ENCODE peak calls at places on chromosome X, in five cellular contexts. F, L, D, H and B are unnamed samples.

GRCh38 chrX:151970661-151971060 is 3.8 kb downstream of the GABRE start:
- DNase-seq in F (no peak), L (no peak), D (peak; percentile 70), H (no peak), B (no peak)

GRCh38 chrX:135596495-135596894 is 76.0 kb downstream of the INTS6L start:
- DNase-seq in F (no peak), L (peak; percentile 83), D (peak; percentile 0), H (peak; percentile 64), B (no peak)

GRCh38 chrX:74492720-74493201 is 71.5 kb downstream of the SLC16A2 start:
- DNase-seq in F (no peak), L (peak; percentile 85), D (no peak), H (peak; percentile 58), B (no peak)

GRCh38 chrX:17922303-17922702 is 61.2 kb upstream of the RAI2 start:
- DNase-seq in F (no peak), L (no peak), D (no peak), H (no peak), B (no peak)

GRCh38 chrX:72306085-72306801 is 529 bp upstream of the CITED1 start:
- DNase-seq in F (no peak), L (peak; percentile 53), D (peak; percentile 13), H (peak; percentile 16), B (no peak)

GRCh38 chrX:54564942-54565341 is 34.9 kb downstream of the GNL3L start:
- DNase-seq in F (no peak), L (no peak), D (no peak), H (no peak), B (no peak)

GRCh38 chrX:40834225-40834624 is 98.9 kb upstream of the MED14 start:
- DNase-seq in F (no peak), L (no peak), D (no peak), H (no peak), B (no peak)

GRCh38 chrX:103628386-103629290 is at the start of gene TCEAL1:
- DNase-seq in F (no peak), L (peak; percentile 89), D (no peak), H (peak; percentile 33), B (peak; percentile 35)

GRCh38 chrX:29728639-29729038 is 486.7 kb upstream of the MAGEB2 start:
- DNase-seq in F (no peak), L (no peak), D (peak; percentile 2), H (no peak), B (no peak)

GRCh38 chrX:8144925-8145324 is 26.1 kb downstream of the VCX2 start:
- DNase-seq in F (no peak), L (no peak), D (no peak), H (no peak), B (no peak)

GRCh38 chrX:130665214-130665613 is 237.8 kb downstream of the ENOX2 start:
- DNase-seq in F (no peak), L (no peak), D (no peak), H (no peak), B (no peak)

GRCh38 chrX:88604433-88605221 is 142.4 kb upstream of the CPXCR1 start:
- DNase-seq in F (no peak), L (no peak), D (no peak), H (no peak), B (no peak)

GRCh38 chrX:8189096-8189830 is 18.2 kb upstream of the VCX2 start:
- DNase-seq in F (no peak), L (no peak), D (peak; percentile 20), H (no peak), B (no peak)

GRCh38 chrX:23369037-23369436 is 34.4 kb downstream of the PTCHD1 start:
- DNase-seq in F (no peak), L (no peak), D (no peak), H (no peak), B (no peak)

GRCh38 chrX:3663576-3664290 is 49.7 kb downstream of the PRKX start:
- DNase-seq in F (no peak), L (no peak), D (no peak), H (no peak), B (no peak)

GRCh38 chrX:53440631-53441517 is 6.7 kb upstream of the HSD17B10 start:
- DNase-seq in F (peak; percentile 33), L (peak; percentile 64), D (peak; percentile 48), H (no peak), B (peak; percentile 71)

GRCh38 chrX:17519349-17519748 is 144.3 kb downstream of the NHS start:
- DNase-seq in F (no peak), L (no peak), D (no peak), H (no peak), B (no peak)

GRCh38 chrX:73563740-73564073 is 710 bp downstream of the CHIC1 start:
- DNase-seq in F (no peak), L (no peak), D (no peak), H (no peak), B (no peak)

GRCh38 chrX:136130931-136131843 is 16.1 kb upstream of the FHL1 start:
- DNase-seq in F (no peak), L (no peak), D (peak; percentile 64), H (no peak), B (no peak)

GRCh38 chrX:120517936-120518335 is 42.8 kb downstream of the CUL4B start:
- DNase-seq in F (no peak), L (no peak), D (no peak), H (no peak), B (no peak)

GRCh38 chrX:67207912-67208311 is 335.9 kb upstream of the AR start:
- DNase-seq in F (no peak), L (no peak), D (no peak), H (no peak), B (no peak)

GRCh38 chrX:70434914-70435586 is 9.6 kb upstream of the DLG3 start:
- DNase-seq in F (no peak), L (no peak), D (no peak), H (no peak), B (no peak)

GRCh38 chrX:11196476-11196875 is 85.3 kb downstream of the HCCS start:
- DNase-seq in F (no peak), L (no peak), D (no peak), H (no peak), B (no peak)

GRCh38 chrX:65828599-65828998 is 161.1 kb downstream of the MSN start:
- DNase-seq in F (no peak), L (no peak), D (no peak), H (no peak), B (no peak)

GRCh38 chrX:70434352-70434866 is 10.2 kb upstream of the DLG3 start:
- DNase-seq in F (peak; percentile 49), L (peak; percentile 95), D (peak; percentile 90), H (peak; percentile 91), B (peak; percentile 53)

GRCh38 chrX:24651783-24652182 is 4.6 kb upstream of the PCYT1B start:
- DNase-seq in F (no peak), L (no peak), D (no peak), H (no peak), B (no peak)

GRCh38 chrX:106467422-106467821 is 144.4 kb upstream of the RADX start:
- DNase-seq in F (no peak), L (peak; percentile 76), D (no peak), H (peak; percentile 68), B (no peak)
- TF ChIP-seq CTCF in F (no peak), L (peak; percentile 40), D (no peak), H (no peak), B (no peak)

GRCh38 chrX:122777766-122778165 is 406.3 kb upstream of the GRIA3 start:
- DNase-seq in F (no peak), L (no peak), D (no peak), H (no peak), B (no peak)
- TF ChIP-seq CTCF in F (no peak), L (peak; percentile 57), D (no peak), H (no peak), B (no peak)

DNA sequence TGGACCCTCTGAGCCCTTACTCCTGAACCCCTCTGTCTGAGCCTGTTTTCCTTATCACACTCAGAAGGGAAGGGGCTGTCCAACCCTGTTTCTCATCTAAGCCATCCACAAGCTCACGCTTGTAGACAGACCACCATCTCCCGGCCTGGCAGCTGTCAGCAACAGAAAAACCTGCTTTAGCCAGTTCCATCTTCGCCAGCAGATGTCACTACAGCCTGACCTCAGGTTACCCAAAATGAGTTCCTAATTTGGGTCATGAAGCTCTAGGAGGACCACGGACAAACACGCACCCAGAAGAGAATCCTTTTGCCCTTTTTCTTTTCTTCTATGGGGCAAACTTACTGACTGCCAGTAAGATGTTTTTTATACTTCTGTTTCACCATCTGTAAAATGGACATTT is 445.4 kb downstream of the BCOR start:
- DNase-seq in F (no peak), L (peak; percentile 86), D (no peak), H (peak; percentile 30), B (no peak)
- TF ChIP-seq CTCF in F (no peak), L (peak; percentile 77), D (peak; percentile 18), H (no peak), B (no peak)

DNA sequence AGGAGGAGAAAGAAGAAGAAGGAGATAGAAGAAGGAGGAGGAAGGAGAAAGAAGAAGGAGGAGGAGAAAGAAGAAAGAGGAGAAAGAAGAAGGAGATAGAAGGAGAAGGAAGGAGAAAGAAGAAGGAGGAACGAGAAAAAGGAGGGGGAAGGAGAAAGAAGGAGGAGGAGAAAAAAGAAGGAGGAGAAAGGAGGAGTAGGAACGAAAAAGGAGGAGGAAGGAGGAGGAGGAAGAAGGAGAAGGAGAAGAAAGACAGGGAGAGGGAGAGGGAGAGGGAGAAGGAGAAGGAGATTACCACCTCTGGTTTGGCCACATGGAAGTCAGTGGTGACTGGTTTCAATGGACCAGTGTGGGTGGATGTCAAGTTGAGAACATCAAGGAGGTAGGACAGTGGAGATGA is 50.0 kb upstream of the VEGFD start:
- DNase-seq in F (no peak), L (no peak), D (no peak), H (no peak), B (no peak)
- TF ChIP-seq CTCF in F (no peak), L (no peak), D (no peak), H (no peak), B (no peak)

GRCh38 chrX:86133761-86134160 is 14.5 kb upstream of the DACH2 start:
- DNase-seq in F (no peak), L (no peak), D (no peak), H (no peak), B (no peak)

GRCh38 chrX:86141786-86142185 is 6.5 kb upstream of the DACH2 start:
- DNase-seq in F (no peak), L (no peak), D (no peak), H (no peak), B (no peak)

DNA sequence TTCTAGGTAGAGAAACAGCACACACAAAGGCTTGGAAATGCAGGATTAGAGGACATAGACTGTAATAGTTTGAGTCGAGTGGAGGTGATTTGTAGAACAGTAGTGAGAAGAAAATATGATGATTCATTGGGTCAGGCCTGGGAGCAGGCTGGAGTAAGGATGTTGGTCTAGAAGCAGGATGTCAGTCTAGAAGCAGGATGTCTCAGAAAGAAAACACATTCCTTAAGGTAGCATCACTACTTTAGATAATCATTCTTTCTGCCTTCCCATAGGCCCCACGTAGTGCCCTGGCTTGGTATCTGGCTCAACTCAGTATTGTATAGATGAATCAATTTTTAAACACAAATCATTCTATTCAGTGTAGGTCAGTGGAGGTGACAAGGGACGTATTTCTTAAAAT is 11.2 kb upstream of the DACH2 start:
- DNase-seq in F (no peak), L (no peak), D (no peak), H (no peak), B (no peak)
- TF ChIP-seq CTCF in F (no peak), L (no peak), D (no peak), H (no peak), B (no peak)